ENCODE peak calls at places on chromosome 17, in seven cellular contexts. One of them, this sample, is unnamed.

GRCh38 chr17:6555331-6556120 is 829 bp downstream of the PITPNM3 start:
- DNase-seq in GM12878: no peak
- DNase-seq in HCT116: no peak
- DNase-seq in H1: no peak
- DNase-seq in HepG2: no peak
- DNase-seq in K562: no peak
- DNase-seq in SK-N-SH: peak
- DNase-seq in this sample: no peak

GRCh38 chr17:47789611-47790520 is 31.7 kb downstream of the OSBPL7 start:
- DNase-seq in SK-N-SH: peak
- DNase-seq in K562: peak
- DNase-seq in H1: peak
- DNase-seq in HepG2: no peak
- DNase-seq in GM12878: no peak
- DNase-seq in HCT116: no peak
- DNase-seq in this sample: peak

GRCh38 chr17:50689251-50689650 is 18.5 kb downstream of the ANKRD40 start:
- DNase-seq in H1: no peak
- DNase-seq in HCT116: no peak
- DNase-seq in SK-N-SH: no peak
- DNase-seq in HepG2: no peak
- DNase-seq in K562: no peak
- DNase-seq in GM12878: no peak
- DNase-seq in this sample: no peak

GRCh38 chr17:4509402-4509801 is 10.7 kb downstream of the SPNS2 start:
- DNase-seq in K562: peak
- DNase-seq in HepG2: no peak
- DNase-seq in H1: no peak
- DNase-seq in GM12878: peak
- DNase-seq in SK-N-SH: no peak
- DNase-seq in HCT116: no peak
- DNase-seq in this sample: no peak

GRCh38 chr17:45247429-45248131 is 14.3 kb downstream of the SPATA32 start:
- DNase-seq in GM12878: peak
- DNase-seq in HepG2: peak
- DNase-seq in K562: peak
- DNase-seq in SK-N-SH: peak
- DNase-seq in HCT116: peak
- DNase-seq in H1: peak
- DNase-seq in this sample: peak

GRCh38 chr17:427891-428290 is 75.3 kb upstream of the RPH3AL start:
- DNase-seq in K562: no peak
- DNase-seq in SK-N-SH: no peak
- DNase-seq in GM12878: no peak
- DNase-seq in HepG2: no peak
- DNase-seq in H1: no peak
- DNase-seq in HCT116: no peak
- DNase-seq in this sample: no peak

GRCh38 chr17:27532269-27533067 is 76.2 kb downstream of the KSR1 start:
- DNase-seq in GM12878: no peak
- DNase-seq in HepG2: peak
- DNase-seq in HCT116: no peak
- DNase-seq in SK-N-SH: no peak
- DNase-seq in K562: no peak
- DNase-seq in H1: no peak
- DNase-seq in this sample: no peak

GRCh38 chr17:45136846-45137560 is 1.5 kb downstream of the ACBD4 start:
- DNase-seq in K562: no peak
- DNase-seq in SK-N-SH: peak
- DNase-seq in H1: no peak
- DNase-seq in GM12878: no peak
- DNase-seq in HepG2: no peak
- DNase-seq in HCT116: no peak
- DNase-seq in this sample: no peak

GRCh38 chr17:8012996-8013640 is 10.7 kb downstream of the GUCY2D start:
- DNase-seq in GM12878: no peak
- DNase-seq in H1: no peak
- DNase-seq in HepG2: no peak
- DNase-seq in HCT116: no peak
- DNase-seq in K562: no peak
- DNase-seq in SK-N-SH: no peak
- DNase-seq in this sample: no peak

GRCh38 chr17:29032798-29033197 is 10.1 kb upstream of the PIPOX start:
- DNase-seq in K562: no peak
- DNase-seq in HCT116: no peak
- DNase-seq in H1: no peak
- DNase-seq in GM12878: no peak
- DNase-seq in SK-N-SH: no peak
- DNase-seq in HepG2: no peak
- DNase-seq in this sample: no peak

GRCh38 chr17:73151888-73152633 is 12.7 kb upstream of the SSTR2 start:
- DNase-seq in SK-N-SH: no peak
- DNase-seq in H1: no peak
- DNase-seq in HCT116: no peak
- DNase-seq in K562: no peak
- DNase-seq in GM12878: no peak
- DNase-seq in HepG2: peak
- DNase-seq in this sample: no peak

GRCh38 chr17:35460354-35460851 is 11.8 kb upstream of the SLFN13 start:
- DNase-seq in H1: peak
- DNase-seq in HepG2: no peak
- DNase-seq in K562: peak
- DNase-seq in HCT116: peak
- DNase-seq in SK-N-SH: peak
- DNase-seq in GM12878: peak
- DNase-seq in this sample: peak

GRCh38 chr17:66952681-66953638 is 11.5 kb upstream of the CACNG4 start:
- DNase-seq in GM12878: no peak
- DNase-seq in HepG2: no peak
- DNase-seq in SK-N-SH: peak
- DNase-seq in HCT116: no peak
- DNase-seq in H1: no peak
- DNase-seq in K562: no peak
- DNase-seq in this sample: no peak

GRCh38 chr17:55793272-55793671 is 42.4 kb downstream of the PCTP start:
- DNase-seq in HepG2: no peak
- DNase-seq in HCT116: no peak
- DNase-seq in K562: no peak
- DNase-seq in SK-N-SH: no peak
- DNase-seq in GM12878: no peak
- DNase-seq in H1: no peak
- DNase-seq in this sample: no peak

GRCh38 chr17:29526322-29526721 is 40.5 kb downstream of the ABHD15 start:
- DNase-seq in H1: no peak
- DNase-seq in HepG2: no peak
- DNase-seq in K562: no peak
- DNase-seq in GM12878: no peak
- DNase-seq in SK-N-SH: no peak
- DNase-seq in HCT116: no peak
- DNase-seq in this sample: peak

GRCh38 chr17:12830692-12831363 is 41.5 kb downstream of the ARHGAP44 start:
- DNase-seq in GM12878: no peak
- DNase-seq in K562: no peak
- DNase-seq in HCT116: no peak
- DNase-seq in H1: no peak
- DNase-seq in SK-N-SH: no peak
- DNase-seq in HepG2: no peak
- DNase-seq in this sample: no peak

GRCh38 chr17:71709974-71710373 is 410.8 kb upstream of the SOX9 start:
- DNase-seq in SK-N-SH: peak
- DNase-seq in K562: no peak
- DNase-seq in HepG2: no peak
- DNase-seq in H1: no peak
- DNase-seq in HCT116: no peak
- DNase-seq in GM12878: no peak
- DNase-seq in this sample: no peak

GRCh38 chr17:8753136-8753975 is 5.0 kb downstream of the SPDYE4 start:
- DNase-seq in HepG2: no peak
- DNase-seq in SK-N-SH: no peak
- DNase-seq in K562: no peak
- DNase-seq in GM12878: no peak
- DNase-seq in HCT116: no peak
- DNase-seq in H1: no peak
- DNase-seq in this sample: no peak

GRCh38 chr17:6487243-6488007 is 43.2 kb downstream of the PIMREG start:
- DNase-seq in HCT116: no peak
- DNase-seq in H1: no peak
- DNase-seq in K562: no peak
- DNase-seq in HepG2: no peak
- DNase-seq in GM12878: no peak
- DNase-seq in SK-N-SH: no peak
- DNase-seq in this sample: no peak

GRCh38 chr17:61567045-61567802 is 23.8 kb downstream of the NACA2 start:
- DNase-seq in K562: no peak
- DNase-seq in GM12878: no peak
- DNase-seq in HCT116: peak
- DNase-seq in H1: no peak
- DNase-seq in HepG2: no peak
- DNase-seq in SK-N-SH: no peak
- DNase-seq in this sample: no peak

GRCh38 chr17:57104461-57105175 is 19.6 kb downstream of the AKAP1 start:
- DNase-seq in HCT116: no peak
- DNase-seq in H1: no peak
- DNase-seq in K562: no peak
- DNase-seq in GM12878: no peak
- DNase-seq in HepG2: no peak
- DNase-seq in SK-N-SH: no peak
- DNase-seq in this sample: no peak

GRCh38 chr17:15287533-15288267 is 22.6 kb upstream of the PMP22 start:
- DNase-seq in K562: no peak
- DNase-seq in HepG2: no peak
- DNase-seq in HCT116: no peak
- DNase-seq in GM12878: no peak
- DNase-seq in SK-N-SH: no peak
- DNase-seq in H1: no peak
- DNase-seq in this sample: no peak

GRCh38 chr17:39485555-39485954 is 24.3 kb downstream of the CDK12 start:
- DNase-seq in HCT116: peak
- DNase-seq in SK-N-SH: no peak
- DNase-seq in K562: no peak
- DNase-seq in HepG2: no peak
- DNase-seq in H1: no peak
- DNase-seq in GM12878: no peak
- DNase-seq in this sample: peak
- TF ChIP-seq JUND in HCT116: no peak
- TF ChIP-seq JUND in SK-N-SH: peak
- TF ChIP-seq JUND in K562: no peak
- TF ChIP-seq JUND in HepG2: no peak
- TF ChIP-seq JUND in H1: no peak
- TF ChIP-seq JUND in GM12878: no peak
- TF ChIP-seq JUND in this sample: no peak

GRCh38 chr17:34447406-34447805 is 84.4 kb upstream of the CCL1 start:
- DNase-seq in SK-N-SH: no peak
- DNase-seq in HepG2: no peak
- DNase-seq in H1: no peak
- DNase-seq in HCT116: no peak
- DNase-seq in K562: no peak
- DNase-seq in GM12878: no peak
- DNase-seq in this sample: no peak

GRCh38 chr17:34442387-34443111 is 79.5 kb upstream of the CCL1 start:
- DNase-seq in HepG2: no peak
- DNase-seq in K562: no peak
- DNase-seq in HCT116: no peak
- DNase-seq in GM12878: no peak
- DNase-seq in SK-N-SH: no peak
- DNase-seq in H1: no peak
- DNase-seq in this sample: no peak

GRCh38 chr17:34445145-34445544 is 82.1 kb upstream of the CCL1 start:
- DNase-seq in HepG2: no peak
- DNase-seq in K562: no peak
- DNase-seq in GM12878: no peak
- DNase-seq in H1: no peak
- DNase-seq in HCT116: no peak
- DNase-seq in SK-N-SH: no peak
- DNase-seq in this sample: no peak

GRCh38 chr17:34443832-34444469 is 80.9 kb upstream of the CCL1 start:
- DNase-seq in GM12878: no peak
- DNase-seq in HepG2: peak
- DNase-seq in HCT116: no peak
- DNase-seq in K562: peak
- DNase-seq in H1: no peak
- DNase-seq in SK-N-SH: peak
- DNase-seq in this sample: peak
- TF ChIP-seq JUND in GM12878: no peak
- TF ChIP-seq JUND in HepG2: no peak
- TF ChIP-seq JUND in HCT116: no peak
- TF ChIP-seq JUND in K562: no peak
- TF ChIP-seq JUND in H1: no peak
- TF ChIP-seq JUND in SK-N-SH: no peak
- TF ChIP-seq JUND in this sample: no peak

DNA sequence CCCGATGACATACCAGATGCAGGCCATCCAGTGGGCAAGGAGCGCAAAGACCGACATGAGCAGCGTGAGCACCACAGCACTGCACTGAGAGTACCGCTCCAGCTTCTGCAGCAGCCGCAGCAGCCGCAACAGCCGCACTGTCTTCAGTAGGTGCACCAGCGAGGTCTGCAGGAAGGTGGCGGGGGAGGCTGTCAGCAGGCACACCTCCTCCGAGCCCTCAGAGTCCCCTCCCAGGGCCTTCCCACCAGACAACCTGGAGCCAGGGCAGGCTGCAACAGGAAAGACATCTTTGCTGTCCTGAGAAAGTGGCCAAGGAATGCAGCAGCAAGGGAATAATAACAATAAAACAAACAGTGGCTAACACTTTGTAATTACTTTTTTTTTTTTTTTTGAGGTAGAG is 9.1 kb downstream of the KCNH4 start:
- DNase-seq in HepG2: no peak
- DNase-seq in SK-N-SH: no peak
- DNase-seq in HCT116: no peak
- DNase-seq in GM12878: no peak
- DNase-seq in H1: no peak
- DNase-seq in K562: no peak
- DNase-seq in this sample: peak
- TF ChIP-seq JUND in HepG2: no peak
- TF ChIP-seq JUND in SK-N-SH: no peak
- TF ChIP-seq JUND in HCT116: no peak
- TF ChIP-seq JUND in GM12878: no peak
- TF ChIP-seq JUND in H1: no peak
- TF ChIP-seq JUND in K562: no peak
- TF ChIP-seq JUND in this sample: no peak

GRCh38 chr17:17922198-17922901 is 49.9 kb downstream of the TOM1L2 start:
- DNase-seq in GM12878: no peak
- DNase-seq in HCT116: no peak
- DNase-seq in H1: no peak
- DNase-seq in SK-N-SH: no peak
- DNase-seq in K562: no peak
- DNase-seq in HepG2: no peak
- DNase-seq in this sample: no peak
- TF ChIP-seq JUND in GM12878: no peak
- TF ChIP-seq JUND in HCT116: no peak
- TF ChIP-seq JUND in H1: no peak
- TF ChIP-seq JUND in SK-N-SH: no peak
- TF ChIP-seq JUND in K562: no peak
- TF ChIP-seq JUND in HepG2: no peak
- TF ChIP-seq JUND in this sample: no peak

GRCh38 chr17:21218101-21218500 is 4.1 kb upstream of the TMEM11 start:
- DNase-seq in HCT116: no peak
- DNase-seq in HepG2: no peak
- DNase-seq in H1: no peak
- DNase-seq in K562: no peak
- DNase-seq in SK-N-SH: peak
- DNase-seq in GM12878: no peak
- DNase-seq in this sample: no peak
- TF ChIP-seq JUND in HCT116: no peak
- TF ChIP-seq JUND in HepG2: no peak
- TF ChIP-seq JUND in H1: peak
- TF ChIP-seq JUND in K562: peak
- TF ChIP-seq JUND in SK-N-SH: no peak
- TF ChIP-seq JUND in GM12878: no peak
- TF ChIP-seq JUND in this sample: no peak

GRCh38 chr17:80861892-80862291 is 129.7 kb upstream of the CHMP6 start:
- DNase-seq in GM12878: no peak
- DNase-seq in HCT116: no peak
- DNase-seq in K562: no peak
- DNase-seq in HepG2: no peak
- DNase-seq in SK-N-SH: peak
- DNase-seq in H1: no peak
- DNase-seq in this sample: no peak
- TF ChIP-seq JUND in GM12878: no peak
- TF ChIP-seq JUND in HCT116: no peak
- TF ChIP-seq JUND in K562: no peak
- TF ChIP-seq JUND in HepG2: no peak
- TF ChIP-seq JUND in SK-N-SH: no peak
- TF ChIP-seq JUND in H1: no peak
- TF ChIP-seq JUND in this sample: no peak